ENCODE peak calls at places on chromosomes 13 and 19, in seven cellular contexts. L, K, X, S, N, R and D are unnamed samples.
A peak's percentile ranks its signal among the peaks of the same experiment; 100 is the strongest.

GRCh38 chr13:111034811-111035210 is 80.3 kb upstream of the ARHGEF7 start:
- DNase-seq in L (no peak), K (no peak), X (peak; percentile 27), S (peak; percentile 27), N (no peak), R (no peak), D (no peak)

GRCh38 chr19:53193534-53194222 is 520 bp upstream of the ZNF665 start:
- DNase-seq in L (no peak), K (no peak), X (no peak), S (no peak), N (no peak), R (no peak), D (no peak)

GRCh38 chr19:16660763-16661479 is at the start of gene TMEM38A:
- DNase-seq in L (peak; percentile 9), K (peak; percentile 78), X (peak; percentile 22), S (no peak), N (peak; percentile 88), R (peak; percentile 70), D (peak; percentile 59)

GRCh38 chr13:103960011-103960410 is 893.8 kb upstream of the SLC10A2 start:
- DNase-seq in L (no peak), K (no peak), X (no peak), S (no peak), N (no peak), R (no peak), D (no peak)

GRCh38 chr19:13865578-13866462 is 11.1 kb upstream of the NANOS3 start:
- DNase-seq in L (peak; percentile 10), K (no peak), X (no peak), S (no peak), N (peak; percentile 83), R (no peak), D (peak; percentile 34)

GRCh38 chr19:49127674-49128544 is 8.6 kb downstream of the PPFIA3 start:
- DNase-seq in L (peak; percentile 98), K (peak; percentile 98), X (peak; percentile 93), S (peak; percentile 92), N (peak; percentile 98), R (peak; percentile 97), D (peak; percentile 95)

GRCh38 chr13:80630685-80631121 is 289.8 kb upstream of the SPRY2 start:
- DNase-seq in L (peak; percentile 97), K (no peak), X (no peak), S (peak; percentile 13), N (no peak), R (no peak), D (no peak)

GRCh38 chr19:35144600-35145436 is 1.8 kb downstream of the FXYD7 start:
- DNase-seq in L (peak; percentile 32), K (no peak), X (peak; percentile 66), S (no peak), N (no peak), R (no peak), D (no peak)

GRCh38 chr19:41945135-41945766 is 13.9 kb downstream of the RABAC1 start:
- DNase-seq in L (no peak), K (no peak), X (no peak), S (no peak), N (no peak), R (no peak), D (peak; percentile 31)

GRCh38 chr19:56089344-56089743 is 31.8 kb downstream of the ZNF787 start:
- DNase-seq in L (no peak), K (no peak), X (no peak), S (no peak), N (peak; percentile 67), R (no peak), D (no peak)

GRCh38 chr19:1250374-1251232 is 2.2 kb downstream of the MIDN start:
- DNase-seq in L (peak; percentile 87), K (peak; percentile 86), X (no peak), S (peak; percentile 67), N (no peak), R (peak; percentile 82), D (peak; percentile 58)

GRCh38 chr13:31913459-31913858 is 118.1 kb upstream of the FRY start:
- DNase-seq in L (no peak), K (no peak), X (no peak), S (no peak), N (no peak), R (no peak), D (no peak)
- TF ChIP-seq CTCF in L (no peak), K (no peak), X (no peak), S (no peak), N (no peak), R (no peak), D (no peak)

GRCh38 chr19:46412983-46413261 is 442 bp downstream of the CCDC8 start:
- DNase-seq in L (no peak), K (no peak), X (no peak), S (no peak), N (no peak), R (no peak), D (no peak)
- H3K4me1 ChIP-seq in L (peaks cover 29% of the 10 kb centered on the region), K (peaks cover 15% of the 10 kb centered on the region), X (peaks cover 32% of the 10 kb centered on the region), S (peaks cover 6% of the 10 kb centered on the region), N (no peaks in the 10 kb centered on the region), R (peaks cover 39% of the 10 kb centered on the region), D (peaks cover 44% of the 10 kb centered on the region)

GRCh38 chr19:19492026-19492610 is 23.2 kb downstream of the TSSK6 start:
- DNase-seq in L (no peak), K (no peak), X (no peak), S (no peak), N (peak; percentile 61), R (no peak), D (no peak)

GRCh38 chr19:19489804-19490204 is 25.5 kb downstream of the TSSK6 start:
- DNase-seq in L (no peak), K (no peak), X (no peak), S (no peak), N (peak; percentile 59), R (no peak), D (no peak)

GRCh38 chr19:19488875-19489690 is 26.3 kb downstream of the TSSK6 start:
- DNase-seq in L (peak; percentile 96), K (peak; percentile 84), X (peak; percentile 87), S (peak; percentile 92), N (peak; percentile 88), R (peak; percentile 79), D (peak; percentile 82)

GRCh38 chr19:19491321-19492025 is 23.9 kb downstream of the TSSK6 start:
- DNase-seq in L (no peak), K (no peak), X (no peak), S (no peak), N (peak; percentile 37), R (no peak), D (no peak)

DNA sequence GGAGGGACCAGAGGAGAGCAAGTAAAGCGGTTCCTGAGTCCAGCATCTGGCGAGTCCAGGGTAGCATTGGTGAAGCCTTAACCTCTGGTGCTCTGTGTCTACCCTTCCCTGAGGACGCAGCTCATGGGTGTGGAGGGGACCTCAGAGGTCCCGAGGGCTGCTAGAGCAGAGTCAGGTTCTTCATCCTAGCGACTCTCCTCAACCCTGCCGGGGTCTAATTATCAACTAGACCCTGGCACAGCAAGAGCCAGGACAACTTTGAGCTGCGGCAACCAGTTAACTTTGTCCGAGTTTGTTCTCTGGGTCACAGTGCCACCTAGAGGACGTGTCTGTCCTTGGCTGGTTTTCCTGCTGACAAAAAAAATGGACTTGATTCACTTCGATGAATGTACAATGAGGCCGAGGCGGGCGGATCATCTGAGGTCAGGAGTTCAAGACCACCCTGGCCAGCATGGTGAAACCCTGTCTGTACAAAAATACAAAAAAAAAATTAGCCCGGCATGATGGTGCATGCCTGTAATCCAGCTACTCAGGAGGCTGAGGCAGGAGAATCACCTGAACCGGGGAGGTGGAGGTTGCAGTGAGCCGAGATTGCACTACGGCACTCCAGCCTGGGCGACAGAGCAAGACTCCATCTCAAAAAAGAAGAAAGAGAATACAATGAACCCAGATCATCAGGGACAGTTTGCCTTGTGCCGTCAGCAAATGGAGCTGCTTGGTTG is 24.9 kb downstream of the TSSK6 start:
- DNase-seq in L (peak; percentile 89), K (peak; percentile 74), X (peak; percentile 60), S (peak; percentile 71), N (peak; percentile 73), R (peak; percentile 80), D (peak; percentile 81)
- H3K27ac ChIP-seq in L (peak overlapping the region; percentile 91), K (peak overlapping the region; percentile 89), X (no peak overlapping the region), S (peak overlapping the region; percentile 87), N (peak overlapping the region; percentile 86), R (peak overlapping the region; percentile 56), D (peak overlapping the region; percentile 65)

DNA sequence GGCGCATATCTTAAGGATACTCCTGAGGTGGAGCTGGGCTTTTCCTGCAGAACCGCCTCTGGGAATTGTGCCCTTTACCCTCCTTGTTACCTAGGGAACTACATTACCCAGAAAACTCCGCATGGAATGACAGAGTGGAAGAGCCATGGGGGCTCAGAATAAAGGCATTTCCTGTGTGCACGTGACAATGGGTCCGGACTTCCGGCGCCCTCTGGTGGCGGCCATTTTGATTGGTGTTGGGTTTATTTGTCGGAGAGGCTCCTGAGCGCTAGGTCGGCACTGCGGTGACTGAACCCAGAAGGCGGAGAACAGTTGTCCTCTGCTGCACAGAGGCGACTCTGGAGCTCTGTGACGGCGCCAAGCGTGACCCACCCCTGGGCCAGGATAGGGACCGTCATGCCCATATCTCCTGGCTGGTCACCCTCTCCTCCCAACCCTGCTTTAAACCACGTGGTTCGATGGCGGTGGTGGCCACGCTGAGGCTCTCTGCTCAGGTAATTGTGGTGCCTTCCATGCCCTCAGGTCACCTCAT is at the start of gene ZNF587B:
- DNase-seq in L (peak; percentile 92), K (peak; percentile 67), X (peak; percentile 42), S (peak; percentile 57), N (peak; percentile 81), R (peak; percentile 76), D (peak; percentile 85)
- TF ChIP-seq CTCF in L (peak; percentile 42), K (peak; percentile 37), X (no peak), S (peak; percentile 40), N (peak; percentile 15), R (peak; percentile 41), D (no peak)

DNA sequence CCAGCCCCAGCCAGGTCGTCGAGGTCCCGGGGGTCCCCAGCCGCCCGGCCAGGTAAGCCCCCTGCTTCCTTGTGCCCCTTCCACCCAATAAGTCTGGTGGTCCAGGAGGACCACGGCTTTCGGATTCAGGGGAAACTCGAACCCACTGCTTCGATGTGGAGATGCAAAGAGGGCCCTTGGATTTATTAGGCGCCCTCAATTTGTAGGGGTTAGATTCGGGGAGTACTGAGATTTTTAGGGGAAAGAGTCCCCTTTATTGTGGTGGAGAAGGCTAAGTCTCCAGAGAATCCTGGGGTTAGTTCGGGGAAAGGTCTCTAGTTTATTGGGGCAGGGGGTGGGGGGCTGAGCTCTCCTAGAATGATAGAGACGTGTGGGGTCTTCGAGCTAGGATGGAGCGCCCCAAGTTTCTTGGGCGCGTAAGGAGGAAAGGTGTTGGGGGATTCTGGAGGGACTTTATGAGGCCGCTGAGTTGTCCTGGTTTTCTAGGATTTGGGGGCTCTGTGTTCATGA is 3.8 kb upstream of the LTBP4 start:
- DNase-seq in L (no peak), K (no peak), X (no peak), S (no peak), N (no peak), R (no peak), D (no peak)
- H3K4me1 ChIP-seq in L (peaks cover 22% of the 10 kb centered on the region), K (peaks cover 37% of the 10 kb centered on the region), X (peaks cover 29% of the 10 kb centered on the region), S (peaks cover 19% of the 10 kb centered on the region), N (peaks cover 10% of the 10 kb centered on the region), R (peaks cover 52% of the 10 kb centered on the region), D (peaks cover 56% of the 10 kb centered on the region)

GRCh38 chr19:46107371-46107770 is 17.1 kb downstream of the IGFL3 start:
- DNase-seq in L (peak; percentile 67), K (no peak), X (peak; percentile 78), S (peak; percentile 93), N (no peak), R (no peak), D (no peak)
- H3K27ac ChIP-seq in L (no peak overlapping the region), K (no peak overlapping the region), X (peak overlapping the region; percentile 34), S (no peak overlapping the region), N (no peak overlapping the region), R (no peak overlapping the region), D (no peak overlapping the region)